ENCODE peak calls at places on chromosomes 2 and 18, in six cellular contexts. O, I, E, H, R and D are unnamed samples.

GRCh38 chr2:219387284-219388126 is at the start of gene DNPEP:
- DNase-seq in O (peak; percentile 98), I (peak; percentile 97), E (peak; percentile 88), H (peak; percentile 97), R (peak; percentile 94), D (peak; percentile 99)

GRCh38 chr2:173749315-173749714 is 215.9 kb downstream of the SP3 start:
- DNase-seq in O (no peak), I (no peak), E (peak; percentile 60), H (no peak), R (no peak), D (no peak)

GRCh38 chr2:169362346-169363026 is at the start of gene LRP2:
- DNase-seq in O (peak; percentile 20), I (no peak), E (no peak), H (peak; percentile 30), R (peak; percentile 28), D (peak; percentile 45)

GRCh38 chr2:125455110-125455509 is 1200.8 kb upstream of the GYPC start:
- DNase-seq in O (no peak), I (no peak), E (no peak), H (no peak), R (no peak), D (no peak)

GRCh38 chr18:59919026-59919425 is 19.2 kb downstream of the PMAIP1 start:
- DNase-seq in O (no peak), I (no peak), E (no peak), H (no peak), R (no peak), D (no peak)

GRCh38 chr2:1482253-1482675 is 69.0 kb downstream of the TPO start:
- DNase-seq in O (no peak), I (peak; percentile 59), E (no peak), H (no peak), R (no peak), D (no peak)

GRCh38 chr18:59667488-59667887 is 29.7 kb downstream of the CCBE1 start:
- DNase-seq in O (no peak), I (no peak), E (no peak), H (no peak), R (no peak), D (no peak)

GRCh38 chr18:34158881-34159690 is 65.6 kb downstream of the NOL4 start:
- DNase-seq in O (no peak), I (peak; percentile 78), E (no peak), H (no peak), R (no peak), D (peak; percentile 38)

GRCh38 chr2:150674283-150674682 is 186.8 kb upstream of the RND3 start:
- DNase-seq in O (no peak), I (no peak), E (no peak), H (no peak), R (no peak), D (no peak)